ENCODE peak calls at places on chromosomes 2 and 18, in four cellular contexts. S is HepG2, L is H1, B is GM12878. X is an unnamed sample.

GRCh38 chr18:73646772-73647171 is 500.9 kb downstream of the FBXO15 start:
- DNase-seq in L (no peak), B (no peak), S (no peak), X (no peak)

GRCh38 chr2:190359896-190360376 is 16.5 kb downstream of the INPP1 start:
- DNase-seq in B (no peak), S (peak), L (no peak), X (no peak)

GRCh38 chr2:73925853-73926492 is 707 bp upstream of the DGUOK start:
- DNase-seq in L (no peak), B (no peak), S (no peak), X (no peak)

GRCh38 chr18:79400091-79400590 is 4.4 kb downstream of the NFATC1 start:
- DNase-seq in B (no peak), S (no peak), L (peak), X (no peak)

GRCh38 chr2:147937744-147938349 is 82.7 kb downstream of the ORC4 start:
- DNase-seq in S (peak), L (no peak), B (no peak), X (no peak)

GRCh38 chr2:47357475-47357874 is 45.5 kb upstream of the MSH2 start:
- DNase-seq in L (no peak), B (no peak), S (peak), X (peak)

GRCh38 chr2:71713581-71714580 is 260.5 kb downstream of the DYSF start:
- DNase-seq in B (no peak), L (no peak), S (no peak), X (no peak)

GRCh38 chr2:135904590-135904989 is 28.3 kb upstream of the MCM6 start:
- DNase-seq in L (no peak), B (no peak), S (no peak), X (no peak)

GRCh38 chr2:151156943-151157705 is 104.5 kb downstream of the RBM43 start:
- DNase-seq in S (no peak), L (no peak), B (no peak), X (no peak)

GRCh38 chr2:44560352-44560751 is 198.6 kb downstream of the CAMKMT start:
- DNase-seq in L (no peak), B (no peak), S (no peak), X (no peak)

GRCh38 chr2:171553236-171553635 is 31.0 kb downstream of the CYBRD1 start:
- DNase-seq in L (no peak), B (no peak), S (peak), X (no peak)

GRCh38 chr2:60538136-60538535 is 15.3 kb downstream of the BCL11A start:
- DNase-seq in L (no peak), S (no peak), B (no peak), X (no peak)

GRCh38 chr2:134446431-134447091 is 192.7 kb downstream of the MGAT5 start:
- DNase-seq in L (no peak), B (no peak), S (no peak), X (no peak)

GRCh38 chr2:225400060-225400511 is 576 bp downstream of the NYAP2 start:
- DNase-seq in S (peak), B (no peak), L (peak), X (peak)

GRCh38 chr2:21916934-21917522 is 793.3 kb downstream of the TDRD15 start:
- DNase-seq in B (no peak), S (no peak), L (no peak), X (no peak)

GRCh38 chr2:138665932-138666331 is 114.3 kb downstream of the NXPH2 start:
- DNase-seq in S (no peak), L (no peak), B (no peak), X (no peak)

GRCh38 chr2:3354986-3355385 is 22.6 kb downstream of the EIPR1 start:
- DNase-seq in L (no peak), S (no peak), B (no peak), X (no peak)

GRCh38 chr2:216532562-216532961 is 33.9 kb downstream of the RPL37A start:
- DNase-seq in B (no peak), L (no peak), S (peak), X (no peak)

GRCh38 chr2:213455316-213456008 is 171.2 kb downstream of the SPAG16 start:
- DNase-seq in B (no peak), S (peak), L (no peak), X (no peak)
- TF ChIP-seq SUZ12 in B (no peak), S (no peak), L (no peak), X (no peak)

GRCh38 chr2:40384714-40385113 is 67.2 kb downstream of the SLC8A1 start:
- DNase-seq in L (no peak), B (no peak), S (no peak), X (no peak)
- TF ChIP-seq ZNF274 in L (no peak), B (no peak), S (no peak), X (no peak)

GRCh38 chr2:88448248-88448647 is 4.2 kb downstream of the FOXI3 start:
- DNase-seq in B (no peak), L (no peak), S (no peak), X (no peak)
- H3K4me3 ChIP-seq in B (no peak), L (no peak), S (no peak), X (no peak)

GRCh38 chr2:237961637-237962036 is 5.2 kb upstream of the UBE2F start:
- DNase-seq in B (no peak), S (no peak), L (no peak), X (no peak)

GRCh38 chr2:237952851-237953250 is 14.0 kb upstream of the UBE2F start:
- DNase-seq in S (no peak), L (no peak), B (no peak), X (no peak)

GRCh38 chr2:237956402-237956736 is 10.4 kb upstream of the UBE2F start:
- DNase-seq in B (no peak), L (no peak), S (no peak), X (no peak)

GRCh38 chr2:237951878-237952277 is 14.9 kb upstream of the UBE2F start:
- DNase-seq in B (no peak), S (no peak), L (no peak), X (no peak)

DNA sequence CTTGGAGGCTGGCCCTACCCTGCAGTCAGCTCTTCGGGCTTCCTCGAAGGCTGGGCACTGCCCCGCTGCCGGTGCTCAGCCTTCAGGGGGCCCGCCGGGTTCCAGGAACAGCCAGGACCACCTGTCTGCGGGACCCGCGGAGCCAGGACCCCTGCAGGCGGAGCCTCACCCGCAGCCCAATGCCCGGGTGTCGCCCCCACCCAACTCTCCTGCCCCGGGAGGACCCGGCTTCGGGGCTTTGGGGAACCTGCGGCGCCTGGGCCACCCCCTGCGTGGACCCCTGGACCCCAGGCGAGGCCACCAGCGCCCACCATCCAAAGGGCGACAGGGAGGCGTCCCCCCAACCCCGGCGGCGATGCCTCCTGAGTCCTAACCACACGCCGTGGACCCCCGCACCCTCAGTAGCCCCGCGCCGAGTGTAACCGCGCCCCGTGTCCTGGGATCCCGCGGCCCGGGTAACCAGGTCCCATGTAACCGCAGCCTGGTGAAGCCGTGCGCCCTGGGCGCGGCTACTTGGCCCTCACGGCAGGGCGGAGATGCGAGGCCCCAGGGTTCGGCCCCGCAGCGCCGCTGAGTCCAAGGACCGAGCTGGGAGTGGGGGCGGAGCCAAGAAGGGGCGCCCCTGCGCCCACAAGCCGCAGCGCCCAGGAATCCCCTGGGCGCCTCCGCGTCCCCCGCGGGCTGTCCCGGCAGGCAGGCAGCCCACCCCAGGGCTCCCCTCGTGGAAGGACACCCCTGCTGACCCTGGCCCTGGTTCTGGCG is 11.0 kb upstream of the UBE2F start:
- DNase-seq in L (peak), S (no peak), B (no peak), X (no peak)
- TF ChIP-seq SUZ12 in L (peak), S (no peak), B (no peak), X (no peak)

GRCh38 chr2:121736462-121737336 is at the start of gene NIFK:
- DNase-seq in S (peak), B (peak), L (peak), X (peak)

GRCh38 chr2:121736140-121736461 is 574 bp downstream of the NIFK start:
- DNase-seq in L (no peak), B (no peak), S (no peak), X (no peak)

GRCh38 chr2:121731366-121731765 is 5.3 kb downstream of the NIFK start:
- DNase-seq in B (no peak), S (no peak), L (peak), X (no peak)

GRCh38 chr2:121740973-121741372 is 4.3 kb upstream of the NIFK start:
- DNase-seq in B (no peak), S (no peak), L (peak), X (no peak)

DNA sequence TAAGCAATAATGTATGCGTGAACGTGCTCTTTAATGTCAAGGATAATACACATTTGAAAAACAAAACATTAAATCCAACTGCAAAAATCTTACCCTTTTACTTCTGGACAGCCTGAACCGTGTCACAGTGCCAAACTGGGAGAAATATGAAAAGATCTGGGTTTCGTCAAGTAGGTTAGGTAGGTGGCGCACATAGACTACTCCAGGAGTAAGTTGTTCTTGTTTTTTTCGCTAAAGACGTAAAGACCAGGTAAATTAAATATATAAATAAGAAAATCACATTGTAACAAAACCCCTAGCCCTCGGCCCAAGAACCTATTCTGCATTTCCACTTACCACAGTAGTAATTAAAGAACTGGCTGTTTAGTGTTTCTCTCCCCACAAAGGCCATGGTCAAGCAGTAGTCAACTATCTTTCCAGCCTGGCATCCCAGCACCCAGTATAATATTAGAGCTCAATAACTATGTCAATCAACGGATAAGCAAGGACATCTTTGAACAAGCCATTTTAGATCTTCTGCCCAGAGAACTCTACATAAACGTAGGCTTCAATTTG is 1.1 kb downstream of the NIFK start:
- DNase-seq in S (no peak), L (no peak), B (no peak), X (no peak)
- TF ChIP-seq ZNF274 in S (no peak), L (no peak), B (no peak), X (no peak)

DNA sequence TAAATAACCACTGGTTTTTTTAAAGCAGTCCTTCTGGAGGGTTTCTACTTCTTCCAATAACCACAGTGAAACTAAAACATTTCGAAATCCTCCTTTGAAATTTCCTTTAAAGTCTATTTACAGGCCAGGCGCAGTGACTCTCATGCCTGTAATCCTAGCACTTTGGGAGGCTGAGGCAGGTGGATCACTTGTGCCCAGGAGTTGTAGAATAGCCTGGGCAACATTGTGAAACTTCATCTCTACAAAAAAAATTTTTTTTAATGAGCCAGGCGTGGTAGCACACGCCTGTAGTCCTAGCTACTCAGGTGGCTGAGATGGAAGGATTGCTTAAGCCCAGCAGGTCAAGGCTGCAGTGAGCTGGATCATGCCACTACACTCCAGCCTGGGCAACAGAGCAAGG is 15.2 kb downstream of the KIDINS220 start:
- DNase-seq in S (peak), L (no peak), B (no peak), X (no peak)
- H3K4me3 ChIP-seq in S (no peak), L (no peak), B (no peak), X (no peak)

GRCh38 chr2:56519806-56520205 is 336.0 kb downstream of the CCDC85A start:
- DNase-seq in B (no peak), L (no peak), S (no peak), X (no peak)

GRCh38 chr2:56523815-56524214 is 340.0 kb downstream of the CCDC85A start:
- DNase-seq in B (no peak), S (no peak), L (no peak), X (no peak)

GRCh38 chr2:56522605-56523089 is 338.9 kb downstream of the CCDC85A start:
- DNase-seq in S (no peak), B (no peak), L (no peak), X (no peak)
- TF ChIP-seq SUZ12 in S (no peak), B (no peak), L (no peak), X (no peak)

GRCh38 chr18:63000839-63001238 is 285.5 kb downstream of the PHLPP1 start:
- DNase-seq in B (no peak), S (no peak), L (no peak), X (no peak)

GRCh38 chr18:62999392-62999791 is 284.1 kb downstream of the PHLPP1 start:
- DNase-seq in B (no peak), S (no peak), L (no peak), X (no peak)

GRCh38 chr18:62999921-63000320 is 284.6 kb downstream of the PHLPP1 start:
- DNase-seq in L (no peak), B (no peak), S (no peak), X (no peak)

GRCh38 chr18:62996552-62996951 is 281.2 kb downstream of the PHLPP1 start:
- DNase-seq in L (no peak), B (no peak), S (no peak), X (no peak)

DNA sequence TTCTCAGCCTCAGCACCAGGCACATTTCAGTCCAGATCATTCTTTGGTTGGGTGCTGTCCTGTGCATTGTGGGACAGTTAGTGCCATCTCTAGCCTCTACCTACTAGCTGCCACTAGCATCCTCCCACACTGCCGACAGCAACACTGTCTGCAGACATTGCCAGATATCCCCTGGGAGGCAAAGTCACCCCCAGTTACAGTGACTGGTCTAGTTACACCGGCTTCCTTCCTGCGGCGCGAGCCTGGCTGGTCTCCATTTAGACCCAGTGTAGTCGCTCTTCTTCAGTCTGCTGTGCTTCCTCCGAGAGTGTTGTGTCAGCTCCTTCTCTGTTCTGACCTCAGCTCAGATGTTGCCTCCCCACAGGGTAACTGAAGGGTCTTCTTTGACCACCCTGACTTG is 283.1 kb downstream of the PHLPP1 start:
- DNase-seq in B (no peak), S (no peak), L (no peak), X (no peak)
- TF ChIP-seq ZNF274 in B (no peak), S (no peak), L (no peak), X (no peak)